ENCODE peak calls at places on chromosome 6, in seven cellular contexts. Y is SK-N-SH, U is left ventricle myocardium inferior, K is A172, X is NCI-H2029, G is spleen, P is HTR-8/SVneo. F is an unnamed sample.

GRCh38 chr6:10838794-10839333 is 525 bp upstream of the MAK start:
- DNase-seq in P (no peak), X (no peak), Y (no peak), G (no peak), U (no peak), K (no peak), F (no peak)

GRCh38 chr6:135540207-135540877 is 42.8 kb upstream of the AHI1 start:
- DNase-seq in X (no peak), G (no peak), P (no peak), U (no peak), K (no peak), Y (no peak), F (peak)

GRCh38 chr6:8939615-8940014 is 504.3 kb upstream of the SLC35B3 start:
- DNase-seq in U (no peak), G (no peak), X (peak), Y (no peak), P (peak), K (peak), F (no peak)

GRCh38 chr6:109894181-109894580 is 83.9 kb upstream of the GPR6 start:
- DNase-seq in G (no peak), K (no peak), Y (no peak), U (no peak), P (no peak), X (no peak), F (no peak)

GRCh38 chr6:129525055-129525454 is 184.9 kb downstream of the ARHGAP18 start:
- DNase-seq in Y (no peak), P (no peak), U (no peak), X (no peak), K (no peak), G (no peak), F (no peak)

GRCh38 chr6:166497087-166497899 is 89.2 kb downstream of the RAMACL start:
- DNase-seq in K (no peak), P (peak), X (no peak), U (no peak), G (no peak), Y (no peak), F (no peak)

GRCh38 chr6:101761124-101761601 is 367.7 kb downstream of the GRIK2 start:
- DNase-seq in X (no peak), Y (no peak), P (no peak), G (no peak), U (no peak), K (no peak), F (no peak)

GRCh38 chr6:27752038-27752885 is 159.9 kb downstream of the OR2B2 start:
- DNase-seq in U (no peak), K (peak), G (peak), X (peak), P (peak), Y (peak), F (peak)

GRCh38 chr6:85451586-85452306 is 1.9 kb downstream of the NT5E start:
- DNase-seq in U (no peak), Y (no peak), X (no peak), P (no peak), G (no peak), K (no peak), F (no peak)

GRCh38 chr6:1597121-1597744 is 12.5 kb upstream of the FOXC1 start:
- DNase-seq in K (no peak), Y (no peak), G (peak), U (no peak), P (no peak), X (no peak), F (no peak)

GRCh38 chr6:128822271-128822670 is 60.7 kb upstream of the LAMA2 start:
- DNase-seq in U (peak), K (peak), Y (no peak), X (no peak), P (no peak), G (peak), F (no peak)

GRCh38 chr6:41372526-41373366 is 37.3 kb downstream of the NCR2 start:
- DNase-seq in G (no peak), X (no peak), P (no peak), K (no peak), U (no peak), Y (peak), F (no peak)

GRCh38 chr6:138856654-138857053 is 60.8 kb downstream of the ECT2L start:
- DNase-seq in P (no peak), G (no peak), X (no peak), U (no peak), K (no peak), Y (no peak), F (no peak)

GRCh38 chr6:31725502-31726350 is 2.6 kb downstream of the MPIG6B start:
- DNase-seq in P (no peak), K (no peak), Y (no peak), U (no peak), G (peak), X (no peak), F (no peak)

GRCh38 chr6:149834513-149835481 is 29.4 kb downstream of the LRP11 start:
- DNase-seq in X (no peak), Y (peak), U (no peak), P (peak), G (no peak), K (peak), F (peak)

GRCh38 chr6:129860901-129861665 is at the start of gene TMEM244:
- DNase-seq in Y (no peak), K (peak), X (no peak), U (no peak), G (no peak), P (no peak), F (no peak)

GRCh38 chr6:98467902-98468301 is 366.5 kb upstream of the POU3F2 start:
- DNase-seq in K (no peak), X (peak), Y (no peak), G (no peak), U (no peak), P (no peak), F (no peak)

GRCh38 chr6:30915591-30915946 is 1.5 kb downstream of the VARS2 start:
- DNase-seq in K (peak), G (no peak), P (peak), X (peak), U (no peak), Y (peak), F (peak)

GRCh38 chr6:52152692-52153091 is 33.5 kb upstream of the IL17A start:
- DNase-seq in X (no peak), G (no peak), P (no peak), U (no peak), K (no peak), Y (peak), F (no peak)

GRCh38 chr6:132587462-132587861 is 2.1 kb downstream of the TAAR5 start:
- DNase-seq in K (no peak), G (no peak), U (no peak), X (no peak), P (no peak), Y (no peak), F (no peak)

GRCh38 chr6:110875548-110876169 is 1.1 kb downstream of the AMD1 start:
- DNase-seq in G (peak), Y (peak), P (no peak), X (no peak), U (peak), K (no peak), F (peak)

GRCh38 chr6:33958863-33959651 is 155.3 kb upstream of the MLN start:
- DNase-seq in G (peak), P (no peak), K (no peak), U (no peak), Y (no peak), X (no peak), F (no peak)

GRCh38 chr6:106643061-106643460 is 13.7 kb downstream of the QRSL1 start:
- DNase-seq in K (no peak), U (no peak), Y (no peak), P (no peak), X (no peak), G (no peak), F (no peak)

GRCh38 chr6:162478191-162478642 is 249.3 kb downstream of the PRKN start:
- DNase-seq in Y (no peak), U (no peak), G (no peak), P (no peak), X (no peak), K (no peak), F (no peak)

GRCh38 chr6:170073846-170074245 is 217.0 kb downstream of the DLL1 start:
- DNase-seq in X (no peak), Y (no peak), P (no peak), K (no peak), G (peak), U (no peak), F (no peak)

GRCh38 chr6:82711992-82712788 is 348.6 kb downstream of the TPBG start:
- DNase-seq in X (peak), K (no peak), G (no peak), U (no peak), P (no peak), Y (no peak), F (no peak)

GRCh38 chr6:684831-685636 is 7.9 kb downstream of the EXOC2 start:
- DNase-seq in U (no peak), Y (no peak), K (no peak), G (no peak), X (no peak), P (peak), F (no peak)

GRCh38 chr6:143673638-143674037 is 4.1 kb upstream of the PHACTR2 start:
- DNase-seq in G (no peak), P (peak), X (no peak), Y (no peak), U (no peak), K (peak), F (peak)

GRCh38 chr6:50959081-50959641 is 140.5 kb downstream of the TFAP2B start:
- DNase-seq in X (no peak), Y (peak), K (no peak), P (no peak), G (no peak), U (no peak), F (no peak)

F was measured in prostate gland.